ENCODE peak calls at places on chromosome 15, in six cellular contexts. O, G, D, M, T and N are unnamed samples.

GRCh38 chr15:40047413-40048154 is 8.6 kb upstream of the SRP14 start:
- DNase-seq in O (no peak), G (peak; percentile 45), D (no peak), M (peak; percentile 33), T (peak; percentile 92), N (peak; percentile 87)

GRCh38 chr15:77180270-77180669 is 109.4 kb upstream of the TSPAN3 start:
- DNase-seq in O (no peak), G (no peak), D (no peak), M (no peak), T (peak; percentile 4), N (no peak)

GRCh38 chr15:52261026-52261425 is 34.6 kb downstream of the MYO5C start:
- DNase-seq in O (no peak), G (no peak), D (no peak), M (no peak), T (no peak), N (no peak)

GRCh38 chr15:34147371-34148140 is 45.7 kb downstream of the PGBD4 start:
- DNase-seq in O (no peak), G (no peak), D (no peak), M (no peak), T (peak; percentile 17), N (peak; percentile 24)

GRCh38 chr15:100623301-100623700 is 20.9 kb downstream of the ASB7 start:
- DNase-seq in O (no peak), G (no peak), D (no peak), M (no peak), T (peak; percentile 66), N (no peak)

GRCh38 chr15:59292393-59292792 is 80.3 kb downstream of the MYO1E start:
- DNase-seq in O (no peak), G (no peak), D (peak; percentile 50), M (no peak), T (no peak), N (peak; percentile 51)

GRCh38 chr15:100897873-100898490 is 18.4 kb downstream of the ALDH1A3 start:
- DNase-seq in O (no peak), G (no peak), D (no peak), M (no peak), T (no peak), N (no peak)

GRCh38 chr15:64686130-64686735 is 89.2 kb downstream of the RBPMS2 start:
- DNase-seq in O (peak; percentile 35), G (no peak), D (peak; percentile 60), M (peak; percentile 41), T (peak; percentile 72), N (peak; percentile 63)

GRCh38 chr15:81792646-81793045 is 253.2 kb downstream of the MEX3B start:
- DNase-seq in O (no peak), G (peak; percentile 11), D (no peak), M (peak; percentile 76), T (no peak), N (no peak)

GRCh38 chr15:41417418-41417811 is 520 bp downstream of the RTF1 start:
- DNase-seq in O (peak; percentile 36), G (no peak), D (no peak), M (peak; percentile 3), T (peak; percentile 63), N (peak; percentile 20)

GRCh38 chr15:98941595-98942255 is 65.9 kb downstream of the PGPEP1L start:
- DNase-seq in O (no peak), G (no peak), D (no peak), M (no peak), T (no peak), N (no peak)

GRCh38 chr15:58947179-58947578 is 13.7 kb upstream of the SLTM start:
- DNase-seq in O (no peak), G (no peak), D (no peak), M (no peak), T (no peak), N (no peak)

GRCh38 chr15:67738056-67738455 is 87.3 kb upstream of the SKOR1 start:
- DNase-seq in O (no peak), G (no peak), D (no peak), M (no peak), T (no peak), N (no peak)

GRCh38 chr15:34616613-34617012 is 33.2 kb upstream of the GOLGA8B start:
- DNase-seq in O (no peak), G (no peak), D (no peak), M (no peak), T (peak; percentile 37), N (peak; percentile 49)

GRCh38 chr15:80489030-80489594 is 84.9 kb downstream of the ARNT2 start:
- DNase-seq in O (no peak), G (no peak), D (no peak), M (no peak), T (peak; percentile 88), N (peak; percentile 93)

GRCh38 chr15:101114610-101115009 is 137.2 kb downstream of the CHSY1 start:
- DNase-seq in O (peak; percentile 26), G (no peak), D (no peak), M (no peak), T (no peak), N (no peak)

DNA sequence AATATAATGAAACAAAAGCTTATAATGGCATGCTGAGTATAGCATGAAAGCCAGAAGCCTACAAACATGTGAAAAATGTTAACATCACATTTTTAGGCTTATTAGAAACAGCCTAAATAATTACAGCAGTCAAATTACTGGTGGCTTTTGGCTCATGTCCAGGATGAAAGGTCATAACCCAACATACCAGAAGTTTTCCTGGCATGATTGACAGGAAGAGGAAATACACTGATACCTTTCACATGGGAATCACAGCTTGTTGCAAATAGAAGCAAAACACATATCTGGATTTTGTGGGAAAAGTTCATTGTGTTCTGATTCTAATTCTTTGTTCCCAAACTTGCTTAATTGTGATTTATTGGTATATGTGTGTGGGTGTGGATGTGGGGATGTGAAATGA is 393.5 kb upstream of the ARRDC4 start:
- DNase-seq in O (no peak), G (no peak), D (no peak), M (peak; percentile 8), T (no peak), N (no peak)
- H3K9me3 ChIP-seq in O (no peaks in the 10 kb centered on the region), G (no peaks in the 10 kb centered on the region), D (no peaks in the 10 kb centered on the region), M (no peaks in the 10 kb centered on the region), T (peaks cover 29% of the 10 kb centered on the region), N (peaks cover 5% of the 10 kb centered on the region)

GRCh38 chr15:63041982-63042878 is at the start of gene TPM1:
- DNase-seq in O (peak; percentile 90), G (peak; percentile 88), D (peak; percentile 94), M (peak; percentile 81), T (peak; percentile 94), N (peak; percentile 93)
- H2BK120ac ChIP-seq in O (peak within 1 kb of the TSS; percentile 75), G (no peak within 1 kb of the TSS), D (peak within 1 kb of the TSS; percentile 84), M (peak within 1 kb of the TSS; percentile 95), T (peak within 1 kb of the TSS; percentile 93), N (peak within 1 kb of the TSS; percentile 95)

DNA sequence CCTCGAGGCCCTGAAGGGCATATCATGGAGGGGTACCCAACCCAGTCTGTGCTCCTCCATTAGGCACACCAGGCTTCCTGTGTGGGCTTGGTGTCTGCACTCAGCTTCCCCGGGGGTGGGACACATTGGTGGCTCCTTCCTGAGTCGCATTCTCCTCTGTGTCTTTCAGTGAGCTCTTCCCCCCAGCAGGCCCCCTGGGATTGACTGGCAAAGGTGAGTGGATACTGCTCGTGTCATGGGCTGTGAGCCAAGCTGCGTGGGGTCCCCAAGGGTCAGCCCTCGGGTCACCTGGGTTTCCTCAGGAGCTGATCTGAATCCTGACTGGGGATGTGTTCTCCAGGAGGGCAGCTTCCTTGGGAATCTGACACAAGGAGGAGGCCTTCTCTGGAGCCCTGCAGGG is 231.0 kb downstream of the SNRPN start:
- DNase-seq in O (no peak), G (no peak), D (no peak), M (no peak), T (no peak), N (no peak)
- H3K9me3 ChIP-seq in O (peaks cover 38% of the 10 kb centered on the region), G (peaks cover 97% of the 10 kb centered on the region), D (no peaks in the 10 kb centered on the region), M (peaks cover 93% of the 10 kb centered on the region), T (peaks cover 7% of the 10 kb centered on the region), N (peaks cover 84% of the 10 kb centered on the region)

DNA sequence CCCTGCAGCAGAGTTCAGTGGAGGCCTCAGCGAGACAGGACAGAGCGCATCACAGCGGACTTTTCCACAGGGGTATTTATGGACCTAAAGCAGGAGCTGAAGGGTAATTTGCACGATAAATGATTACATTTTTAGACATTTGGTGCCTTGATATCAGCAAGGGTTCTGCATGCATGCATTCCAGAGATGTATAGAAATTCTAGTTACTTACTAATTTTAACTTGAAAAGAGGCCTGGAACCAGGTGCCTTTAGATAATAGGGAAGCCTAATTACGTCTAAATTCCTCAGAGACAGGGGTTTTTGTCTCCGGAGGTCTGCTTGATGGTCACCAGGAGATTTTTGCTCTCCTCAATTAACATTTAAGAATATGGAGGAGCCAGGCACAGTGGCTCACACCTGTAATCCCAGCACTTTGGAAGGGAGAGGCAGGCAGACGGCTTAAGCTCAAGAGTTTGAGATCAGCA is 79.8 kb upstream of the MFGE8 start:
- DNase-seq in O (no peak), G (no peak), D (no peak), M (no peak), T (no peak), N (no peak)
- H2BK120ac ChIP-seq in O (peak overlapping the region; percentile 93), G (no peak overlapping the region), D (no peak overlapping the region), M (peak overlapping the region; percentile 94), T (no peak overlapping the region), N (peak overlapping the region; percentile 27)

GRCh38 chr15:47754312-47754711 is 37.0 kb downstream of the SEMA6D start:
- DNase-seq in O (no peak), G (no peak), D (no peak), M (no peak), T (peak; percentile 18), N (peak; percentile 5)

GRCh38 chr15:47753591-47753990 is 36.3 kb downstream of the SEMA6D start:
- DNase-seq in O (no peak), G (no peak), D (no peak), M (no peak), T (no peak), N (no peak)

GRCh38 chr15:47756872-47757271 is 39.6 kb downstream of the SEMA6D start:
- DNase-seq in O (no peak), G (no peak), D (no peak), M (peak; percentile 76), T (peak; percentile 80), N (peak; percentile 91)

GRCh38 chr15:47762621-47763020 is 45.3 kb downstream of the SEMA6D start:
- DNase-seq in O (no peak), G (no peak), D (no peak), M (no peak), T (no peak), N (no peak)

DNA sequence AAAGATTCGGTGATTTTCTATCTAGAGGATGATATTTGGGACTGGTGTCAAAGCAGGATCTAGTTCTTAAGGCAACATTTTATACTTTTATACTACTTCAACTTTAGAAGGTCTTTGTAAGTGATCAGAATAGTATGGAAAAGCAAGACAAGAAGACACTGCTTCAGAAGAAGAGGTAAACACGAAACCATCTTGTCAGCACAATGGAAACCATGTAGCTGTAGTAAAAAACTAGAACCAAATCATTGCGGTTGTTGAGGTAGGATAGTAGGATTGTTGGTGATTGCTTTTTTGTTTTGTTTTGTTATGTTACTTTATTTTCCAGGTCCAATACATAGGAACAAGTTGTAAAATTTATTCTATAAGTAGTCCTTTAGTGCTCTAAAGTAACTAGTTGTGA is 40.0 kb downstream of the SEMA6D start:
- DNase-seq in O (no peak), G (no peak), D (no peak), M (no peak), T (no peak), N (no peak)
- H3K9me3 ChIP-seq in O (peaks cover 4% of the 10 kb centered on the region), G (peaks cover 12% of the 10 kb centered on the region), D (no peaks in the 10 kb centered on the region), M (no peaks in the 10 kb centered on the region), T (peaks cover 24% of the 10 kb centered on the region), N (peaks cover 3% of the 10 kb centered on the region)

GRCh38 chr15:55742927-55743614 is at the start of gene PRTG:
- DNase-seq in O (peak; percentile 76), G (peak; percentile 76), D (peak; percentile 98), M (peak; percentile 75), T (peak; percentile 90), N (peak; percentile 69)
- H2BK120ac ChIP-seq in O (no peak within 1 kb of the TSS), G (no peak within 1 kb of the TSS), D (peak within 1 kb of the TSS; percentile 92), M (peak within 1 kb of the TSS; percentile 93), T (peak within 1 kb of the TSS; percentile 95), N (no peak within 1 kb of the TSS)